ENCODE peak calls at places on chromosome 11, in nine cellular contexts. S, M, W, X, J, N, T, G and P are unnamed samples.

GRCh38 chr11:117933475-117933874 is 4.3 kb upstream of the TMPRSS13 start:
- DNase-seq in G (no peak), X (no peak), W (no peak), M (no peak), N (no peak), J (no peak), T (no peak), S (no peak), P (no peak)

GRCh38 chr11:134272381-134273316 is 3.5 kb upstream of the GLB1L3 start:
- DNase-seq in J (no peak), X (peak; percentile 35), N (no peak), W (no peak), M (no peak), T (no peak), S (no peak), G (peak; percentile 24), P (no peak)

GRCh38 chr11:69524291-69524882 is 42.9 kb downstream of the LINC01488 start:
- DNase-seq in S (no peak), T (no peak), W (peak; percentile 93), J (no peak), G (peak; percentile 59), M (peak; percentile 57), N (no peak), X (no peak), P (no peak)

GRCh38 chr11:130478881-130479280 is 30.4 kb downstream of the ADAMTS15 start:
- DNase-seq in J (no peak), X (no peak), T (no peak), N (no peak), W (peak; percentile 76), M (peak; percentile 56), G (peak; percentile 42), S (no peak), P (no peak)

GRCh38 chr11:99918761-99919160 is 768.3 kb upstream of the ARHGAP42 start:
- DNase-seq in X (no peak), W (no peak), M (no peak), S (no peak), G (no peak), N (no peak), T (no peak), J (no peak), P (no peak)

GRCh38 chr11:104609297-104609696 is 289.0 kb downstream of the CASP12 start:
- DNase-seq in X (peak; percentile 56), J (peak; percentile 21), T (peak; percentile 16), N (peak; percentile 15), M (peak; percentile 82), W (no peak), S (peak; percentile 39), G (peak; percentile 77), P (peak; percentile 69)

GRCh38 chr11:3942160-3942955 is 86.9 kb downstream of the STIM1 start:
- DNase-seq in G (no peak), S (no peak), T (peak; percentile 38), W (no peak), J (no peak), N (no peak), X (no peak), M (no peak), P (no peak)

GRCh38 chr11:73140213-73141030 is 1.7 kb downstream of the FCHSD2 start:
- DNase-seq in M (peak; percentile 59), W (peak; percentile 94), T (no peak), X (peak; percentile 42), N (no peak), G (peak; percentile 45), S (peak; percentile 4), J (no peak), P (peak; percentile 32)

GRCh38 chr11:33701831-33702230 is 1.2 kb upstream of the C11orf91 start:
- DNase-seq in X (no peak), S (peak; percentile 55), G (peak; percentile 97), T (no peak), W (peak; percentile 92), N (no peak), J (no peak), M (peak; percentile 76), P (peak; percentile 88)

GRCh38 chr11:94895451-94895850 is 77.9 kb downstream of the CWC15 start:
- DNase-seq in J (no peak), S (no peak), X (no peak), T (no peak), M (peak; percentile 73), N (no peak), G (peak; percentile 85), W (no peak), P (no peak)